ENCODE peak calls at places on chromosomes 12 and 14, in nine cellular contexts. D is GM12878, N is esophagus muscularis mucosa, B is stomach, A is transverse colon, O is endothelial cell of umbilical vein, I is HCT116, M is breast epithelium, E is prostate gland. P is an unnamed sample.

GRCh38 chr12:54502485-54502884 is 4.9 kb downstream of the NCKAP1L start:
- DNase-seq in E (no peak), N (peak), M (no peak), D (no peak), B (no peak), I (no peak), A (no peak), O (peak), P (no peak)

GRCh38 chr12:81089412-81089811 is 11.5 kb downstream of the ACSS3 start:
- DNase-seq in M (no peak), E (no peak), D (no peak), A (no peak), I (no peak), N (no peak), O (no peak), B (no peak), P (no peak)

GRCh38 chr14:63563370-63564026 is 20.3 kb upstream of the PPP2R5E start:
- DNase-seq in O (peak), E (no peak), N (no peak), A (no peak), M (no peak), D (no peak), I (no peak), B (no peak), P (no peak)

GRCh38 chr12:26798013-26798412 is 35.0 kb downstream of the ITPR2 start:
- DNase-seq in B (no peak), M (no peak), O (no peak), A (no peak), E (no peak), D (peak), I (no peak), N (no peak), P (no peak)

GRCh38 chr12:24049771-24050170 is 100.3 kb upstream of the SOX5 start:
- DNase-seq in O (no peak), N (no peak), M (no peak), B (no peak), E (no peak), D (no peak), I (no peak), A (no peak), P (no peak)

GRCh38 chr12:118055144-118055557 is 5.8 kb downstream of the WSB2 start:
- DNase-seq in N (no peak), O (peak), E (no peak), A (peak), D (no peak), M (no peak), I (no peak), B (peak), P (peak)

GRCh38 chr14:76034566-76034965 is 49.0 kb downstream of the IFT43 start:
- DNase-seq in I (no peak), D (no peak), A (no peak), N (peak), B (no peak), M (no peak), E (no peak), O (no peak), P (no peak)

GRCh38 chr12:32444895-32445294 is 45.5 kb downstream of the FGD4 start:
- DNase-seq in M (no peak), D (no peak), N (no peak), B (no peak), A (no peak), O (peak), I (peak), E (no peak), P (no peak)

GRCh38 chr12:54991161-54991991 is 6.8 kb upstream of the TESPA1 start:
- DNase-seq in O (no peak), B (no peak), D (peak), I (no peak), E (no peak), M (no peak), A (no peak), N (no peak), P (no peak)

GRCh38 chr12:62703011-62703380 is 232.0 kb downstream of the PPM1H start:
- DNase-seq in E (no peak), D (no peak), N (no peak), M (no peak), B (no peak), O (peak), A (no peak), I (no peak), P (no peak)

GRCh38 chr12:69290545-69291277 is 51.3 kb downstream of the CPSF6 start:
- DNase-seq in M (peak), N (no peak), E (peak), I (peak), A (peak), D (peak), B (peak), O (peak), P (peak)

GRCh38 chr14:32345311-32345771 is 16.2 kb downstream of the AKAP6 start:
- DNase-seq in B (no peak), I (no peak), A (peak), M (no peak), N (no peak), O (peak), E (no peak), D (no peak), P (no peak)

GRCh38 chr14:69242311-69243224 is 17.4 kb upstream of the GALNT16 start:
- DNase-seq in M (peak), E (peak), I (peak), A (peak), O (peak), N (no peak), B (peak), D (peak), P (no peak)

GRCh38 chr14:95711476-95712176 is 2.3 kb downstream of the TCL1A start:
- DNase-seq in O (no peak), A (no peak), B (no peak), N (peak), E (no peak), I (no peak), M (no peak), D (no peak), P (peak)

GRCh38 chr14:100603341-100604125 is 16.3 kb upstream of the BEGAIN start:
- DNase-seq in B (no peak), E (no peak), O (no peak), M (no peak), I (no peak), A (no peak), D (no peak), N (no peak), P (peak)

GRCh38 chr14:100601064-100601463 is 13.8 kb upstream of the BEGAIN start:
- DNase-seq in M (no peak), A (no peak), O (no peak), E (no peak), D (no peak), N (no peak), I (no peak), B (no peak), P (no peak)

GRCh38 chr14:100602621-100603020 is 15.4 kb upstream of the BEGAIN start:
- DNase-seq in D (no peak), I (no peak), A (no peak), B (no peak), N (no peak), M (no peak), O (no peak), E (no peak), P (no peak)

GRCh38 chr14:100604126-100604501 is 16.9 kb upstream of the BEGAIN start:
- DNase-seq in D (no peak), O (no peak), E (no peak), I (no peak), A (peak), M (no peak), B (no peak), N (no peak), P (no peak)

GRCh38 chr14:100601914-100602313 is 14.7 kb upstream of the BEGAIN start:
- DNase-seq in I (no peak), D (no peak), N (no peak), A (no peak), B (no peak), O (no peak), M (no peak), E (no peak), P (no peak)
- TF ChIP-seq POLR2A in I (no peak), D (no peak), N (no peak), A (no peak), B (no peak), O (no peak), M (no peak), E (no peak), P (no peak)

GRCh38 chr12:10721654-10722501 is 1.2 kb downstream of the YBX3 start:
- DNase-seq in A (peak), N (peak), I (peak), M (peak), D (peak), B (peak), E (peak), O (peak), P (peak)
- TF ChIP-seq POLR2AphosphoS5 in A (peak), N (peak), I (peak), M (peak), D (peak), B (peak), E (peak), O (peak), P (peak)

GRCh38 chr12:76690916-76691700 is 72.8 kb upstream of the ZDHHC17 start:
- DNase-seq in N (no peak), D (no peak), B (no peak), E (no peak), O (no peak), M (no peak), I (no peak), A (no peak), P (no peak)

GRCh38 chr12:76694369-76694768 is 69.5 kb upstream of the ZDHHC17 start:
- DNase-seq in E (no peak), N (no peak), B (no peak), I (no peak), M (no peak), O (no peak), D (no peak), A (no peak), P (no peak)

GRCh38 chr12:76685246-76685678 is 78.7 kb upstream of the ZDHHC17 start:
- DNase-seq in E (no peak), M (no peak), D (no peak), O (peak), N (no peak), A (peak), B (no peak), I (no peak), P (no peak)

GRCh38 chr12:76688001-76688400 is 75.9 kb upstream of the ZDHHC17 start:
- DNase-seq in M (no peak), O (peak), I (no peak), A (no peak), E (no peak), B (no peak), N (no peak), D (no peak), P (no peak)

DNA sequence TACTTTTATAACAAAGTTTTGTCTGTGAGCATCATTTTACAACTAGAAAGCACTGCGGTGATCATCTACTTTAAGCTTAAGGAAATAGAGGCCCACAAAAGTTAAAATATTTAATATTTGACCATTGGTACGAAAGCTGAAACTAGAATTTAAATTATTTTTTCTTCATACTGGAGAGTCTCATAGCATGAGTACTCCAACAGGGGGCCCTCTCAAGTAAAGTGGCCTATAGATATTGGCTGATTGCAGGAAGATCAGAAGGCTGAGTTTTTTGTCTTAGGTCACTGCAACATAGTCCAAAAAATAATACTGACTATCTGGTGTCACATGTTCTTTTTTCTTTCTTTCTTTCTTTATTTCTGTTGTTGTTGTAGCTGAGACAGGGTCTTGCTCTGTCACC is 75.3 kb upstream of the ZDHHC17 start:
- DNase-seq in D (no peak), N (no peak), A (no peak), B (no peak), M (no peak), I (no peak), E (no peak), O (no peak), P (no peak)
- TF ChIP-seq CTCF in D (peak), N (no peak), A (no peak), B (no peak), M (no peak), I (peak), E (no peak), O (peak), P (no peak)

GRCh38 chr12:44504799-44505198 is 371.3 kb downstream of the NELL2 start:
- DNase-seq in D (no peak), N (no peak), A (no peak), O (no peak), E (no peak), B (no peak), I (no peak), M (no peak), P (no peak)

GRCh38 chr12:44511289-44511688 is 364.8 kb downstream of the NELL2 start:
- DNase-seq in D (peak), N (no peak), M (no peak), A (no peak), O (no peak), I (no peak), B (no peak), E (no peak), P (no peak)

GRCh38 chr12:44509471-44509870 is 366.6 kb downstream of the NELL2 start:
- DNase-seq in E (no peak), M (no peak), I (no peak), O (no peak), B (no peak), D (no peak), N (no peak), A (no peak), P (no peak)

GRCh38 chr12:44507471-44507870 is 368.6 kb downstream of the NELL2 start:
- DNase-seq in M (no peak), O (no peak), D (no peak), I (no peak), B (no peak), E (no peak), N (no peak), A (no peak), P (no peak)

DNA sequence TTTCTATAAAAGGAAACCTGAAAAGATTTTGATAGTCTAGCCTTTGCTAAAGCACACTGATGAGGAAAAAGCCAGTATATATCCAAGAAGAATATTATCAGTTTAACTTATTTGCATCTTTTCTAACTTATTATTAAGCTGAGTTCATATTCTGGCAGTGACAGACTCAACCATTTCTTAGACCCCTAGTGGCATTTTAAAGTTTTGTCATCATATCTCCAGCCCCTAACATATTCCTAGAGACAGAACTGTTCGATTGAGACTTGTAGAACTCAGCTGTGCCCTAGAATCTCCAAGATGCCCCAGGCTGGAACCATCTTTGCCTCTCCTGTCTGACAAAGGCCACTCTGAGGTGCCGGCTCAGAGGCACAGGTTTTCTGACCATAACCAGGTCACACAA is 365.6 kb downstream of the NELL2 start:
- DNase-seq in N (no peak), D (no peak), M (no peak), I (no peak), E (no peak), B (no peak), A (no peak), O (no peak), P (no peak)
- TF ChIP-seq POLR2A in N (no peak), D (no peak), M (no peak), I (no peak), E (no peak), B (no peak), A (no peak), O (no peak), P (no peak)

GRCh38 chr14:79037593-79037992 is 867.4 kb downstream of the NRXN3 start:
- DNase-seq in D (no peak), B (no peak), N (no peak), O (no peak), E (no peak), I (no peak), M (no peak), A (no peak), P (no peak)

GRCh38 chr14:79040742-79041249 is 870.6 kb downstream of the NRXN3 start:
- DNase-seq in I (no peak), B (no peak), N (no peak), D (no peak), M (no peak), O (no peak), E (no peak), A (no peak), P (no peak)

GRCh38 chr14:79044894-79045624 is 874.9 kb downstream of the NRXN3 start:
- DNase-seq in M (peak), E (peak), N (no peak), O (peak), B (no peak), A (peak), I (no peak), D (no peak), P (no peak)

DNA sequence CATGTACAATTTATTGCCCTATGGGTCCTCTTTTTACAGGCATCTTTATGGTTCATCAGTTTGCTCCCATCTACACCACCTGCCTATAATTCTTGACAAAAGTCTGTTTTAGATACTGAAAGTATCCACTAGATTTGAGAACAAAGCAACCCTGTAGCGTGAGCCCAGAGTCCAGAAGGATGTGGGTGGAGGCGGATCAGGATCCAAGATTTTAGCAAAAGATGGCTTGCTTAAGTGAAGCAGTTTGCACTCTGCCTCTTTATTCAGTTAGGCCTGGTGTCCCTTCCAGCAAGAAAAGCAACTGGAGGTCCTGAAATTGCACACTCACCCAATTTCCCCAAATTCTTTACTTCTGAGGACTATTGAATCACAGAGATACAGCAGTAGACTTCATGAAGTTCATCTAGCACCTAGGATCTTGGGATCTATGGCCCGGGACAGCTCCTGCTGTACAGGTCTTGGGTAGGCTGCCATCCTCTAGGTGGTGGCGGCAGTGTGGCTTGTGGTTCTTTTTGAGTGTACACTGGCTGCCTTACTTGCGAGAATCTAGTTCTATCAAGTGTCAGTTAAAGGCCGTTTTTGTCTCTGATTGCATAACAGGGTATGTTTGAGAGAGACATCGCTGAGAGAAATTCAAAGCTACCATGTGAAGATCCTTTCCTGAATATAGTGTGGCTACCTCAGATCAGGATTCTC is 873.2 kb downstream of the NRXN3 start:
- DNase-seq in I (no peak), D (no peak), E (no peak), A (no peak), M (no peak), B (no peak), N (no peak), O (no peak), P (no peak)
- TF ChIP-seq POLR2AphosphoS5 in I (no peak), D (no peak), E (no peak), A (no peak), M (no peak), B (no peak), N (no peak), O (no peak), P (no peak)

DNA sequence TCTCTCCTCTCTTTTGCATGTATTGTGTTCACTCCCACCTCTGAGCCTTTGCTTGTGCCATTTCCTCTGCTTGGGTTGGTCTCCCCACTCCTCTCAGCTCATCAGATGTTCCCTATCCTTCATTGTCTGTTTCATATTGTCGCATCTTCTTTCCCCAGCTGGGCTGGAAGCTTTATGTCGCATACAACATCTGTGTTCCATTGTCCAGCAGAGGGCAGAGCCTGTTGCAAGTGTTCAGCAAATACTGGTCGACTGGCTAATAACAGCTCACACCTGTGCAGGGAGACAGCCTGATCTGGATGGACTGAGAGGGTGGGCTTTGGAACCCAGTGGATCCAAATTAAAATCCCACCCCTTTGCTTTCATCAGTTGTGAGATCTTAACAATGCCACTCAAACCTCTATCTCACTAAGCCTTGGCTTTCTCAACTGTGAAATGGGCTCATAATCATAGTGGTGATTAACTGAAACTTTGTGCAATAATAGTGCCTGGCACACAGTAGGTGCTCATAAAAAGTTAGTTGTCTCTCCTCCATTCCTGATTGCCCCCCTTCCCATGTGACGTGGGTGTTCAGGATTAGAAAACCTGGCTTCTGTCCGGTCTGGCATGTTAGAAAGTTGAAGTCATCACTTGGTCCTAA is 75.8 kb downstream of the RIN3 start:
- DNase-seq in I (no peak), O (no peak), B (no peak), N (no peak), E (peak), D (no peak), A (no peak), M (no peak), P (peak)
- TF ChIP-seq CTCF in I (peak), O (peak), B (no peak), N (peak), E (peak), D (peak), A (peak), M (no peak), P (peak)

GRCh38 chr14:24130717-24131548 is 474 bp downstream of the FITM1 start:
- DNase-seq in I (no peak), D (no peak), E (no peak), B (no peak), M (no peak), A (no peak), N (no peak), O (no peak), P (peak)
- TF ChIP-seq POLR2A in I (no peak), D (no peak), E (no peak), B (no peak), M (no peak), A (no peak), N (no peak), O (no peak), P (no peak)

GRCh38 chr12:124400124-124400523 is 105.2 kb downstream of the RFLNA start:
- DNase-seq in E (no peak), O (no peak), A (no peak), N (no peak), I (no peak), B (no peak), M (no peak), D (no peak), P (no peak)

GRCh38 chr12:124397807-124398577 is 103.1 kb downstream of the RFLNA start:
- DNase-seq in D (no peak), O (no peak), E (peak), B (peak), I (no peak), A (peak), M (peak), N (no peak), P (no peak)

GRCh38 chr12:124397399-124397679 is 102.4 kb downstream of the RFLNA start:
- DNase-seq in O (no peak), D (no peak), A (no peak), M (no peak), E (no peak), I (no peak), N (no peak), B (no peak), P (no peak)

GRCh38 chr12:124399622-124400021 is 104.7 kb downstream of the RFLNA start:
- DNase-seq in M (no peak), O (peak), E (no peak), A (peak), I (no peak), B (no peak), N (no peak), D (no peak), P (no peak)

GRCh38 chr12:124398578-124399227 is 103.8 kb downstream of the RFLNA start:
- DNase-seq in E (no peak), O (no peak), I (no peak), N (peak), D (no peak), B (peak), M (no peak), A (peak), P (no peak)
- TF ChIP-seq POLR2AphosphoS5 in E (no peak), O (no peak), I (no peak), N (peak), D (no peak), B (no peak), M (peak), A (peak), P (no peak)

P was measured in spleen.